ENCODE peak calls at places on chromosomes 12 and 14, in eight cellular contexts. A is adrenal gland; J is naive thymus-derived CD4-positive, alpha-beta T cell; Y is keratinocyte; C is A549; I is neuronal stem cell; E is PC-3; Z is thoracic aorta. O is an unnamed sample.

GRCh38 chr12:131134523-131135310 is 181.0 kb downstream of the ADGRD1 start:
- DNase-seq in J (no peak), C (no peak), Y (no peak), I (no peak), Z (no peak), A (no peak), E (no peak), O (no peak)

GRCh38 chr14:99325591-99325990 is 53.6 kb upstream of the BCL11B start:
- DNase-seq in C (no peak), I (no peak), Y (no peak), E (no peak), Z (no peak), A (no peak), J (no peak), O (no peak)

GRCh38 chr12:6872073-6873048 is 742 bp downstream of the SPSB2 start:
- DNase-seq in A (peak; percentile 82), Z (peak; percentile 43), E (peak; percentile 82), C (peak; percentile 78), J (peak; percentile 79), Y (no peak), I (peak; percentile 87), O (peak; percentile 85)

GRCh38 chr14:105773584-105773983 is 247.2 kb downstream of the TMEM121 start:
- DNase-seq in Y (no peak), C (no peak), E (no peak), J (no peak), Z (no peak), I (no peak), A (no peak), O (no peak)

GRCh38 chr14:37515761-37516160 is 79.3 kb downstream of the FOXA1 start:
- DNase-seq in Z (no peak), Y (no peak), J (no peak), I (no peak), E (no peak), A (no peak), C (no peak), O (no peak)

GRCh38 chr14:75518625-75519024 is 3.6 kb upstream of the BATF start:
- DNase-seq in C (no peak), A (no peak), E (peak; percentile 41), Y (no peak), I (no peak), J (no peak), Z (no peak), O (no peak)

GRCh38 chr12:108649668-108650067 is 16.0 kb upstream of the SELPLG start:
- DNase-seq in J (no peak), E (peak; percentile 62), A (no peak), Y (no peak), I (no peak), Z (no peak), C (no peak), O (peak; percentile 94)

GRCh38 chr12:122100568-122100967 is 22.0 kb downstream of the MLXIP start:
- DNase-seq in C (no peak), E (no peak), Z (no peak), Y (no peak), A (no peak), J (no peak), I (no peak), O (no peak)

GRCh38 chr14:77242752-77243151 is 28.3 kb downstream of the NGB start:
- DNase-seq in Y (no peak), J (no peak), Z (no peak), C (no peak), A (no peak), I (no peak), E (no peak), O (no peak)

GRCh38 chr14:75476274-75476995 is 45.8 kb upstream of the BATF start:
- DNase-seq in J (no peak), E (no peak), I (no peak), A (no peak), C (no peak), Y (no peak), Z (no peak), O (peak; percentile 52)

GRCh38 chr12:40921563-40922163 is 229.4 kb downstream of the CNTN1 start:
- DNase-seq in Y (no peak), Z (no peak), A (no peak), I (no peak), C (no peak), E (peak; percentile 60), J (no peak), O (peak; percentile 7)

GRCh38 chr12:38370311-38370710 is 53.7 kb downstream of the ALG10B start:
- DNase-seq in E (peak; percentile 14), A (no peak), J (no peak), C (no peak), Y (no peak), Z (no peak), I (no peak), O (no peak)

DNA sequence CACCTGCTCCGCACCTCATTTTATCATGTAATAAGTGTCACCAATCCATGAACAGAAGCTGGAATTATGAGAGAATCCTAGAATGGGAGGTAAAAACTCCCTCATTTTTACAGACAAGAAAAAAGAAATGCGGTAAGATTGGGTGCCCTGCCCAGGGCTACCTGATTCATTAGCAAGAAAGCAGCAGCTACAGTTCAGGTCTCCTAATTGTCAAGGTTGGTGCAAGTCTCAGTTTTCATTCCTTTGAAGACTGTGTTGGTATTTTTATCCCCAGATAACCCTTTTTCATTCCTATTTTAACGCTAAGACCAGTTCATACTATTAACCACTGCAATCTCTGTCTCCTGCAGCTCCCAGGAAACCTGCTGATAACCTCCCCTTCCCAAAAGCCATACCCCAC is 6.9 kb downstream of the DUSP6 start:
- DNase-seq in E (no peak), Z (no peak), J (no peak), C (no peak), Y (no peak), I (no peak), A (no peak), O (no peak)
- H3K27ac ChIP-seq in E (no peak overlapping the region), Z (peak overlapping the region; percentile 30), J (no peak overlapping the region), C (no peak overlapping the region), Y (no peak overlapping the region), I (peak overlapping the region; percentile 79), A (no peak overlapping the region), O (no peak overlapping the region)

GRCh38 chr12:52195065-52195730 is 3.4 kb upstream of the KRT80 start:
- DNase-seq in Z (no peak), J (no peak), E (peak; percentile 44), Y (no peak), A (no peak), C (no peak), I (no peak), O (no peak)

GRCh38 chr12:52197371-52198231 is 5.8 kb upstream of the KRT80 start:
- DNase-seq in A (no peak), J (no peak), Y (no peak), Z (no peak), I (no peak), E (no peak), C (no peak), O (no peak)

GRCh38 chr12:52190860-52191729 is 719 bp downstream of the KRT80 start:
- DNase-seq in J (no peak), C (peak; percentile 82), Z (no peak), I (no peak), E (peak; percentile 51), Y (no peak), A (no peak), O (peak; percentile 86)

GRCh38 chr12:52191841-52192791 is at the start of gene KRT80:
- DNase-seq in A (peak; percentile 97), Z (peak; percentile 81), I (no peak), E (peak; percentile 99), J (no peak), Y (peak; percentile 96), C (peak; percentile 99), O (peak; percentile 98)

DNA sequence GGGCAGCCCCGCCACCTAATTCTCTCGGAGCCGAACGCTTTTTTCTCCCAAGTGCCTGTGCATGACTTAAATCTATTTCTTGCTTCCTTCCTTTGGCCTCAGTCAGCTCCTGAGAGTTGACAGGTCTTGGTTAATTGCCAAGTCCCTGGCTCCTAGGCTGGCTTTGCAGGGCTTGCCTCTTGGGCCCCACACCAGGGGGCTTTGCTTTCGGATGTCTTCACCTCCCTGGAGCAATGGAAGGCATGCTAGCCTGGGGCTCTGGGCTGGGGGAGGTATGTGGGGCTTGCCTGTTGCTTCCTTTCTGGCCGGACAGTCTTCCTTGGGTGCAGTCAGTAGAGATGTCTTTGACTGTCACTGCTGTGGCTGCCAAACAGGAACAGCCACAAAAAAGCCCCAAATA is 2.2 kb upstream of the KRT80 start:
- DNase-seq in J (no peak), Y (no peak), Z (no peak), I (no peak), E (peak; percentile 52), A (no peak), C (no peak), O (peak; percentile 63)
- H3K4me1 ChIP-seq in J (no peaks in the 10 kb centered on the region), Y (peaks cover 59% of the 10 kb centered on the region), Z (peaks cover 41% of the 10 kb centered on the region), I (peaks cover 3% of the 10 kb centered on the region), E (peaks cover 76% of the 10 kb centered on the region), A (peaks cover 46% of the 10 kb centered on the region), C (peaks cover 76% of the 10 kb centered on the region), O (peaks cover 78% of the 10 kb centered on the region)

GRCh38 chr14:22487941-22488340 is 101.1 kb downstream of the DAD1 start:
- DNase-seq in A (no peak), Z (no peak), J (no peak), C (no peak), E (no peak), Y (no peak), I (no peak), O (no peak)
- H3K4me3 ChIP-seq in A (no peak overlapping the region), Z (no peak overlapping the region), J (peak overlapping the region; percentile 50), C (no peak overlapping the region), E (no peak overlapping the region), Y (no peak overlapping the region), I (no peak overlapping the region), O (no peak overlapping the region)

GRCh38 chr14:68458253-68458652 is 334.6 kb downstream of the ZFP36L1 start:
- DNase-seq in C (no peak), A (no peak), E (no peak), I (no peak), Z (no peak), J (no peak), Y (no peak), O (no peak)
- H3K27ac ChIP-seq in C (peak overlapping the region; percentile 95), A (no peak overlapping the region), E (no peak overlapping the region), I (no peak overlapping the region), Z (peak overlapping the region; percentile 93), J (no peak overlapping the region), Y (peak overlapping the region; percentile 20), O (peak overlapping the region; percentile 84)

GRCh38 chr12:54958048-54958658 is 26.4 kb downstream of the TESPA1 start:
- DNase-seq in Z (no peak), C (peak; percentile 22), E (peak; percentile 87), A (peak; percentile 45), J (peak; percentile 56), I (peak; percentile 63), Y (peak; percentile 54), O (peak; percentile 31)
- H3K4me1 ChIP-seq in Z (no peaks in the 10 kb centered on the region), C (no peaks in the 10 kb centered on the region), E (peaks cover 16% of the 10 kb centered on the region), A (no peaks in the 10 kb centered on the region), J (peaks cover 33% of the 10 kb centered on the region), I (peaks cover 3% of the 10 kb centered on the region), Y (no peaks in the 10 kb centered on the region), O (no peaks in the 10 kb centered on the region)